ENCODE peak calls at places on chromosome X, in five cellular contexts. V is stomach; E is pancreas; A is CD4-positive, CD25-positive, alpha-beta regulatory T cell; S is sigmoid colon. U is an unnamed sample.
A peak's percentile ranks its signal among the peaks of the same experiment; 100 is the strongest.

GRCh38 chrX:154727418-154728323 is 23.2 kb downstream of the GAB3 start:
- DNase-seq in S (peak; percentile 88), V (no peak), A (no peak), E (no peak), U (no peak)

GRCh38 chrX:136574548-136574947 is 42.5 kb downstream of the VGLL1 start:
- DNase-seq in S (no peak), E (no peak), V (no peak), A (no peak), U (no peak)

GRCh38 chrX:34810364-34810763 is 132.2 kb upstream of the FAM47B start:
- DNase-seq in V (no peak), S (no peak), A (no peak), E (no peak), U (no peak)

GRCh38 chrX:28848707-28849106 is 261.5 kb downstream of the IL1RAPL1 start:
- DNase-seq in A (no peak), E (no peak), V (no peak), S (no peak), U (no peak)

GRCh38 chrX:1534321-1535168 is 2.4 kb downstream of the P2RY8 start:
- DNase-seq in E (no peak), A (peak; percentile 7), S (no peak), V (no peak), U (no peak)

GRCh38 chrX:115957862-115958490 is 212.6 kb upstream of the AGTR2 start:
- DNase-seq in A (no peak), E (no peak), V (no peak), S (no peak), U (no peak)

GRCh38 chrX:111444881-111445280 is 32.9 kb upstream of the DCX start:
- DNase-seq in E (no peak), A (no peak), S (no peak), V (no peak), U (no peak)

GRCh38 chrX:133637765-133638164 is 222.5 kb upstream of the GPC4 start:
- DNase-seq in V (no peak), A (no peak), S (no peak), E (no peak), U (no peak)

GRCh38 chrX:13128104-13128503 is 83.7 kb upstream of the FAM9C start:
- DNase-seq in S (no peak), V (no peak), A (no peak), E (no peak), U (no peak)

GRCh38 chrX:31213941-31214340 is 142.1 kb upstream of the FTHL17 start:
- DNase-seq in V (no peak), E (no peak), S (no peak), A (no peak), U (no peak)

GRCh38 chrX:76454456-76454927 is 27.0 kb downstream of the MAGEE1 start:
- DNase-seq in A (no peak), V (no peak), S (no peak), E (no peak), U (no peak)

GRCh38 chrX:136528645-136529315 is 3.2 kb upstream of the VGLL1 start:
- DNase-seq in V (no peak), E (no peak), S (no peak), A (no peak), U (no peak)

GRCh38 chrX:118536687-118537461 is 41.3 kb downstream of the DOCK11 start:
- DNase-seq in V (no peak), S (no peak), E (no peak), A (peak; percentile 41), U (peak; percentile 36)

GRCh38 chrX:119878740-119879139 is 7.1 kb downstream of the NDUFA1 start:
- DNase-seq in E (no peak), S (no peak), A (no peak), V (no peak), U (no peak)

GRCh38 chrX:155612312-155613224 is at the start of gene TMLHE:
- DNase-seq in S (peak; percentile 76), E (peak; percentile 43), V (peak; percentile 67), A (peak; percentile 25), U (peak; percentile 66)

GRCh38 chrX:15269120-15269519 is 763 bp downstream of the ASB9 start:
- DNase-seq in A (no peak), V (no peak), E (no peak), S (no peak), U (no peak)

GRCh38 chrX:1468250-1468772 is 15.6 kb upstream of the ASMTL start:
- DNase-seq in A (peak; percentile 60), V (peak; percentile 50), E (no peak), S (peak; percentile 53), U (peak; percentile 77)

GRCh38 chrX:51860679-51861078 is 32.7 kb upstream of the MAGED1 start:
- DNase-seq in S (no peak), V (no peak), E (peak; percentile 2), A (no peak), U (no peak)

GRCh38 chrX:135477576-135477975 is 42.9 kb upstream of the INTS6L start:
- DNase-seq in E (peak; percentile 55), V (peak; percentile 79), A (no peak), S (peak; percentile 69), U (peak; percentile 33)

GRCh38 chrX:112687189-112687691 is 7.5 kb upstream of the LHFPL1 start:
- DNase-seq in A (no peak), S (no peak), V (no peak), E (no peak), U (no peak)

DNA sequence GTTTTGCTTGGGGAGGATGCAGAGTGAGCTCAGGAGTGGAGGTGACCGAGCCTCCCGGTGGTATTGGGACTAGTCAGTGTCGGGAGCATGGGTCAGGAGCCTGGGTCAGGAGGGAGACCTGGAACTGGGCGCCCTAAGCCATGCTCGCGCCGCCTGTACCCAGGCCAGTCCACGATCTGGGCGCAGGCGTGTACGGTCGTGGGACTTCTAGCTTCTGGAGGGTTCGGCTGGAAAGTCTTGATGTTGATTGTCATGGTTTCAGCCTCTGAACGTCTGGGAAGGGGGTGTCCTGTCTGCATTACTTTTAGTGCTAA is 244 bp downstream of the EIF2S3 start:
- DNase-seq in S (no peak), E (no peak), A (no peak), V (no peak), U (no peak)
- H3K4me3 ChIP-seq in S (no peak overlapping the region), E (peak overlapping the region; percentile 62), A (no peak overlapping the region), V (no peak overlapping the region), U (peak overlapping the region; percentile 90)

GRCh38 chrX:139691843-139692505 is 16.0 kb downstream of the MCF2 start:
- DNase-seq in S (no peak), E (no peak), A (no peak), V (no peak), U (no peak)

GRCh38 chrX:139691493-139691842 is 16.5 kb downstream of the MCF2 start:
- DNase-seq in S (no peak), E (no peak), A (no peak), V (no peak), U (no peak)

GRCh38 chrX:139692908-139693307 is 15.1 kb downstream of the MCF2 start:
- DNase-seq in V (no peak), A (no peak), S (no peak), E (no peak), U (no peak)

DNA sequence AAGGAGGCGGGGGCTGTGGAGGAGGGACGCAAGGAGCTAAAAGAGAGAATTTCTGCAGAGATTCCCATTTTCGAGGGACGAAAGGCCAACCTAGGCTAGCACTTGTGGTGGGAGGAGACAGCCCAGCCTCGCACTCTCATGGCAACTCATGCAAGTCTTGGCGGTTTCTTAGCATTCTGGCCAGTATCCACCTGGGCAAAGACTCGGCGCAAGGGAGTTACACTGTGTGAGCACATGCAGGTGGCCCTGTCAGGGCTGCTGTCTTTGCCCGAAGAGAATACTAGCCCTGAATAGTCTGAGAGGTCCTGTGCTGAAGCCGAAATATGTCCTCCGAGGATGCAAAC is 15.5 kb downstream of the MCF2 start:
- DNase-seq in V (no peak), S (no peak), A (no peak), E (peak; percentile 18), U (no peak)
- H3K4me3 ChIP-seq in V (peak overlapping the region; percentile 48), S (peak overlapping the region; percentile 43), A (no peak overlapping the region), E (no peak overlapping the region), U (no peak overlapping the region)

GRCh38 chrX:40144576-40144975 is 46.8 kb upstream of the BCOR start:
- DNase-seq in A (no peak), S (no peak), V (no peak), E (no peak), U (no peak)
- H3K4me3 ChIP-seq in A (no peak overlapping the region), S (peak overlapping the region; percentile 58), V (no peak overlapping the region), E (no peak overlapping the region), U (no peak overlapping the region)

DNA sequence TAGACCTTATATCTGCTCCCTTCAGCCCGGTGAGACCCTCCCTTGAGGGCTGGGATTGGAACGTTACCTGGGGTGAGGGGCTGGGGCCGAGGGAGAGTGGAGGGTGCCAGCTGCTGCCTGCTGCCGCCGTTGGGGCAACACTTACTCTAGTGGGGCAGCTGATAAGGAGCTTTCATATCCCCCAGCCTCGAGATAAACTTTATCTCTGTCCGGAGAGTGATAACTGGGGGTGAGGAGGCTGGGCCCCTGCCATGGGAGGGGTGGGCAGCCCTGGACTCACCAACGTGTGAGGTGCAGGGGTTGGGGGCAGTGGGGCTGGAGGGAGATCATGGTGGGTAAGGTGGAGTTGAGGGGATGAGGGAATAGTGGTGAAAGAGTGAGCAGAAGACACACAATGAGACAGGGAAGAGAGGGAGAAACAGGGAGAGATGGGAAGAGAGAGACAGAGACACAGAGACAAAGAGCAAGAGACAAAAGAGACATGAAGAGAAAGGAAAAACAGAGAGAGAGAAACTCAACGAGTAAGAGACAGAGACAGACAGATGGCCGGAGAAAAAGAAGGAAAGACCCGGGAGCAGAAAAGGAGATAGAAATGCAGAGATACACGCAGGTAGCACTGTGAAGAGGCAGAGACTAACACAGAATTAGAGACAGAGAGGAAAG is 1.6 kb downstream of the GATA1 start:
- DNase-seq in S (no peak), A (no peak), E (no peak), V (no peak), U (no peak)
- H3K4me3 ChIP-seq in S (no peak overlapping the region), A (no peak overlapping the region), E (no peak overlapping the region), V (no peak overlapping the region), U (no peak overlapping the region)

DNA sequence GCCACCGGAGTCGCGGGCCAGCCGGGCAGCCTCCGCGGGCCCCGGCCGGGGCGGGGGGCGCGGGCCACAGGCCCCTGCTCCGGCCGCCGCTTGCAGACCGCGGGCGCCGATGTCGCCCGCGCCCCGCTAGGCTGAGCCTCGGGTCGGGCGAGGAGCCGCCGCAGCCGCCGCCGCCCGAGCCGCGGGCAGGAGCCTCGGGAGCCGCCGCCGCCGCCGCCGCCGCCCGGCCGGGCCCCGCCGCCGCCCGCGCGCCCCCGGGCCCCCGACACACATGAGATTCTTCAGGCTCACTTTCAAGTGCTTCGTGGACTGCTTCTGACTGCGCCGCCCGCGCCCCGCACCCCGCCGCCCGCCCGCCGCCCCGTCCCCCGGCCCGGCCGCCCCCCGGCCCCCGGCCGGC is 345 bp downstream of the SLC6A8 start:
- DNase-seq in S (no peak), V (no peak), A (no peak), E (no peak), U (no peak)
- H3K4me3 ChIP-seq in S (peak overlapping the region; percentile 59), V (no peak overlapping the region), A (no peak overlapping the region), E (no peak overlapping the region), U (no peak overlapping the region)

U was measured in CD8-positive, alpha-beta memory T cell.